ENCODE peak calls at places on chromosomes 5 and 9, in eight cellular contexts. Y is AG09309, W is AG04450, B is A549, O is retinal pigment epithelial cell, N is mucosa of descending colon, E is IMR-90, M is tibial artery. G is an unnamed sample.
A peak's percentile ranks its signal among the peaks of the same experiment; 100 is the strongest.

GRCh38 chr5:111582962-111583669 is 70.8 kb upstream of the STARD4 start:
- DNase-seq in M (no peak), Y (peak; percentile 73), E (peak; percentile 89), O (peak; percentile 18), N (no peak), W (peak; percentile 50), B (no peak), G (peak; percentile 71)

GRCh38 chr5:84393969-84394368 is 9.3 kb upstream of the EDIL3 start:
- DNase-seq in W (no peak), N (no peak), O (peak; percentile 81), Y (peak; percentile 49), B (peak; percentile 42), M (peak; percentile 37), E (peak; percentile 88), G (peak; percentile 87)

GRCh38 chr9:9170735-9171134 is 1371.2 kb upstream of the DMAC1 start:
- DNase-seq in E (no peak), B (no peak), W (no peak), M (no peak), Y (no peak), O (no peak), N (no peak), G (no peak)

GRCh38 chr9:70121818-70122436 is 78.3 kb downstream of the MAMDC2 start:
- DNase-seq in B (no peak), M (peak; percentile 58), N (no peak), E (peak; percentile 65), O (no peak), Y (no peak), W (no peak), G (no peak)

GRCh38 chr5:2579126-2579525 is 172.4 kb downstream of the IRX2 start:
- DNase-seq in Y (no peak), O (no peak), B (no peak), M (no peak), N (no peak), W (no peak), E (no peak), G (no peak)

GRCh38 chr9:134536101-134536900 is 105.3 kb upstream of the COL5A1 start:
- DNase-seq in Y (no peak), B (no peak), O (peak; percentile 65), W (no peak), N (no peak), M (no peak), E (peak; percentile 87), G (peak; percentile 81)

GRCh38 chr5:35332551-35332950 is 102.3 kb upstream of the PRLR start:
- DNase-seq in M (peak; percentile 23), B (no peak), Y (no peak), N (no peak), E (no peak), W (no peak), O (no peak), G (no peak)

GRCh38 chr5:133243196-133243595 is 191.4 kb downstream of the HSPA4 start:
- DNase-seq in N (no peak), B (no peak), Y (no peak), O (no peak), M (no peak), W (no peak), E (no peak), G (no peak)

GRCh38 chr5:5919411-5919810 is 458.9 kb downstream of the MED10 start:
- DNase-seq in W (no peak), E (no peak), M (no peak), Y (no peak), O (no peak), B (no peak), N (no peak), G (no peak)

GRCh38 chr9:107534510-107535078 is 45.0 kb upstream of the KLF4 start:
- DNase-seq in N (no peak), Y (no peak), O (no peak), E (no peak), M (no peak), B (no peak), W (no peak), G (no peak)

GRCh38 chr9:20988916-20989315 is 42.5 kb downstream of the HACD4 start:
- DNase-seq in Y (peak; percentile 3), O (no peak), B (no peak), M (no peak), N (no peak), W (no peak), E (peak; percentile 66), G (no peak)

GRCh38 chr5:96017951-96018350 is 56.3 kb upstream of the ELL2 start:
- DNase-seq in Y (peak; percentile 61), E (peak; percentile 98), N (no peak), W (peak; percentile 88), O (peak; percentile 95), B (peak; percentile 23), M (no peak), G (no peak)

GRCh38 chr9:88994820-88995180 is 3.5 kb downstream of the S1PR3 start:
- DNase-seq in Y (peak; percentile 20), W (no peak), B (no peak), M (peak; percentile 19), E (peak; percentile 63), O (no peak), N (no peak), G (no peak)
- H3K4me3 ChIP-seq in Y (no peak overlapping the region), W (peak overlapping the region; percentile 91), B (no peak overlapping the region), M (peak overlapping the region; percentile 97), E (no peak overlapping the region), O (no peak overlapping the region), N (no peak overlapping the region), G (peak overlapping the region; percentile 97)

GRCh38 chr5:23820764-23821471 is 313.5 kb downstream of the PRDM9 start:
- DNase-seq in Y (no peak), N (peak; percentile 3), W (no peak), E (peak; percentile 1), M (no peak), O (peak; percentile 12), B (peak; percentile 58), G (peak; percentile 3)
- TF ChIP-seq CTCF in Y (no peak), N (no peak), W (no peak), E (peak; percentile 12), M (no peak), O (peak; percentile 75), B (peak; percentile 39), G (peak; percentile 25)

DNA sequence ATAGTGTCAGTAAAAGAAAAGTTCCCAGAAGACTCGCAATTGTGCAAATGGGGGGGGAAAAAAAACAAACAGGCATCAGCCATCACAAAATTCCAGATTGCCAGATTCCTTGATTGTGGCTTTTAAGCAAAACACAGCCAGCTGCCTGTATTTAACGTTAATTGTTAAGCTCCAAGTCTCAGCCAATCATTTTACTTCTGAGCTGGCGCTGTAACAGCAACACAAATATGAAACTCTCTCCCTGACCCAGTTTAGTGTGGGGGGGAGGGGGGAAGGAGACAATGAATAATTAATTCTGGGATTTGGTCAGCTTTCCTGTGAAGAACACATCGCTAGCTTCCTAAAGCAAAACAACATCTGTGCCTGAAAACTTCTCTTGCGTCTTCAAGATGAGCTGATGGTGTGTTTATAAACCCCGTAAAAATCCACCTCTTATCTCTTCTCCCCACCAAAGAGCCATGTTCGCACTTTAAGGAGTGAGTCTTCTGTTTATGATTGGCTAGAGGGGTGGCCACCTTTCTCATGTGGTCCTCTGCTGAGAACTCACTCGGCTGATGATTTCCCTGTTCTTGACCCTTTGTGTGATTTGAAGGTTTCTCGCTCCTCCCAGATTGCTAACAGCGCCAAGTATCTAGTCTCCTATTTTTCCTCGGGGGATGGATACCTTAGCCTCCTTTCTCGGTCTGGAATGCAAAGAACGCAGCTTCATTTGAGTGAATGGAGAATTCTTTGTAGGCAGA is 160.2 kb upstream of the DAPK1 start:
- DNase-seq in O (no peak), Y (no peak), M (no peak), E (no peak), B (peak; percentile 79), W (no peak), N (peak; percentile 7), G (peak; percentile 11)
- H3K4me3 ChIP-seq in O (peak overlapping the region; percentile 51), Y (peak overlapping the region; percentile 24), M (peak overlapping the region; percentile 20), E (peak overlapping the region; percentile 30), B (peak overlapping the region; percentile 48), W (no peak overlapping the region), N (no peak overlapping the region), G (peak overlapping the region; percentile 35)

DNA sequence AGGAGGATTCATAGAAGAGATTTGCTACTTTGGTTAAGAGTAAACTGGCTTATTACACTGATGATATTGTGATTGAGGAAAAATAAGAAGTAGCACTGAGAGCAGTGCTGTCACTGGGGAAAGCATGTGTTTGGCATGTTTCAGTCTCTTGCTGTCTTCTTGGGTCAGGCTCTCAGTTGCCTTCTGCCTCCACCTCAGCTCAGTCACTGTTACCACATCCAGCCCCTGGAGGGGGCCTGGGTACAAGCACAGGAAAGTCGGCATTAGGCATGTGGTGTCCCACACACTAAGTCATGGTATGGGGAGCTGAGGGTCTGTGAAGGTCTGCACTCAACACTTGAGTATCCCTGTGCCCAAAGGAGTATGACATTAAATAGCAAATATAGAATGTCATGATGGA is 958.3 kb upstream of the CDH9 start:
- DNase-seq in O (no peak), N (no peak), B (no peak), Y (no peak), W (no peak), M (no peak), E (no peak), G (no peak)
- TF ChIP-seq CTCF in O (no peak), N (no peak), B (no peak), Y (no peak), W (no peak), M (no peak), E (no peak), G (no peak)

DNA sequence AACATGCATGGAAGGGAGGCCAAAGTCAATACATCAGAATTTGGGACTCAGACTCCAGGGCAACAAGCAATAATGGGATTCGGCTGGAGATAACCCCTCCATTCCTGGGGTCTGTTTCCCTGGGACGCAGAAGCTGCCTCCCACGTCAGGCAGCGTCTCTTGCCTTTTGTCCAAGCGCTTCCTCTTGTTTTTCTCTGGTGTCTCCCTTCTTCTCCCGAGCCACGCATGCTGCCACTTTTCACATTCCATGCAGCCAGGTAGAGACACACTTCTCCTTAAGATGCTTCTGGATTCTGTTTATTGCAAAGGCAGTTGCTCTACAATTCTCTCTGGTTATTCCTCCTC is 267.3 kb downstream of the AOPEP start:
- DNase-seq in N (no peak), Y (no peak), M (no peak), O (no peak), B (no peak), W (no peak), E (no peak), G (no peak)
- H3K4me3 ChIP-seq in N (no peak overlapping the region), Y (no peak overlapping the region), M (no peak overlapping the region), O (no peak overlapping the region), B (peak overlapping the region; percentile 36), W (no peak overlapping the region), E (no peak overlapping the region), G (no peak overlapping the region)

GRCh38 chr5:160097981-160098380 is 21.3 kb downstream of the PWWP2A start:
- DNase-seq in Y (no peak), E (peak; percentile 72), O (no peak), N (no peak), W (peak; percentile 24), B (no peak), M (no peak), G (no peak)
- TF ChIP-seq CTCF in Y (no peak), E (no peak), O (no peak), N (no peak), W (no peak), B (no peak), M (no peak), G (no peak)

DNA sequence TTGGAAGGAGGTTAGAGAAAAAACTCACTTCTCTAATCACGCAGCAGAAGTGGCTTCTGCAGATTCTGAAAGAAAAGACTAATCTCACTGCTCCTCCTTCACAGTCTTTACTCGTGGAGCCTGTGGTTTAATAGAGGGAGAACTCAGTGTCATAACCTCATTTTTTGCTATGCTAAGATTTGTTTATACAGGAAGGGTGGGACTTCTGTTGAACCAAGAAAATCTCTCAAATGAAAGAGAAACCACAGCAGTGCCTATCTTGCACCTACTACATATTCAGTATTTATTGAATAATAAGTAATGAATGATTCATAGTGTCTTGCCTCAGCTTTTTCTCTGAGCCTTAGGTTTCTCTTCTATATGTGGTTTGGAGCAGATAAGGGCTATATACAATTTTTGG is 136.1 kb upstream of the DMAC1 start:
- DNase-seq in B (no peak), M (no peak), O (no peak), E (no peak), W (no peak), N (no peak), Y (no peak), G (no peak)
- H3K4me3 ChIP-seq in B (no peak overlapping the region), M (no peak overlapping the region), O (no peak overlapping the region), E (no peak overlapping the region), W (no peak overlapping the region), N (no peak overlapping the region), Y (no peak overlapping the region), G (no peak overlapping the region)